ENCODE peak calls at places on chromosomes 1 and 21, in five cellular contexts. One of them, this sample, is unnamed.

GRCh38 chr21:44437696-44438431 is 17.4 kb upstream of the LRRC3 start:
- DNase-seq in HFF-Myc: no peak
- DNase-seq in GM06990: no peak
- DNase-seq in T follicular helper cell: no peak
- DNase-seq in astrocyte: no peak
- DNase-seq in this sample: no peak

GRCh38 chr1:59034925-59035324 is 251.1 kb upstream of the JUN start:
- DNase-seq in GM06990: no peak
- DNase-seq in T follicular helper cell: no peak
- DNase-seq in astrocyte: no peak
- DNase-seq in HFF-Myc: no peak
- DNase-seq in this sample: no peak

GRCh38 chr1:119083479-119083878 is 57.0 kb downstream of the WARS2 start:
- DNase-seq in GM06990: no peak
- DNase-seq in astrocyte: no peak
- DNase-seq in HFF-Myc: no peak
- DNase-seq in T follicular helper cell: no peak
- DNase-seq in this sample: no peak

GRCh38 chr21:18350216-18350615 is 53.4 kb downstream of the TMPRSS15 start:
- DNase-seq in GM06990: no peak
- DNase-seq in astrocyte: peak; percentile 12
- DNase-seq in T follicular helper cell: no peak
- DNase-seq in HFF-Myc: no peak
- DNase-seq in this sample: peak; percentile 44

GRCh38 chr1:218365600-218365999 is 20.5 kb downstream of the TGFB2 start:
- DNase-seq in GM06990: no peak
- DNase-seq in astrocyte: peak; percentile 49
- DNase-seq in HFF-Myc: no peak
- DNase-seq in T follicular helper cell: no peak
- DNase-seq in this sample: no peak

GRCh38 chr1:237927198-237927597 is 36.5 kb upstream of the ZP4 start:
- DNase-seq in GM06990: no peak
- DNase-seq in astrocyte: no peak
- DNase-seq in T follicular helper cell: no peak
- DNase-seq in HFF-Myc: no peak
- DNase-seq in this sample: no peak

GRCh38 chr1:151728151-151728711 is 6.9 kb downstream of the RIIAD1 start:
- DNase-seq in T follicular helper cell: no peak
- DNase-seq in astrocyte: peak; percentile 63
- DNase-seq in HFF-Myc: no peak
- DNase-seq in GM06990: no peak
- DNase-seq in this sample: peak; percentile 43

GRCh38 chr1:74731399-74732052 is 1.3 kb downstream of the CRYZ start:
- DNase-seq in T follicular helper cell: no peak
- DNase-seq in astrocyte: peak; percentile 10
- DNase-seq in GM06990: no peak
- DNase-seq in HFF-Myc: no peak
- DNase-seq in this sample: peak; percentile 26

GRCh38 chr1:59720716-59721115 is 94.0 kb upstream of the HOOK1 start:
- DNase-seq in astrocyte: no peak
- DNase-seq in GM06990: no peak
- DNase-seq in T follicular helper cell: no peak
- DNase-seq in HFF-Myc: no peak
- DNase-seq in this sample: no peak

GRCh38 chr1:61875198-61875597 is 132.9 kb downstream of the PATJ start:
- DNase-seq in GM06990: no peak
- DNase-seq in T follicular helper cell: no peak
- DNase-seq in astrocyte: no peak
- DNase-seq in HFF-Myc: no peak
- DNase-seq in this sample: no peak

GRCh38 chr21:41767606-41768370 is 936 bp upstream of the RIPK4 start:
- DNase-seq in astrocyte: no peak
- DNase-seq in HFF-Myc: no peak
- DNase-seq in T follicular helper cell: no peak
- DNase-seq in GM06990: no peak
- DNase-seq in this sample: no peak

GRCh38 chr1:12075195-12076114 is 12.4 kb downstream of the TNFRSF8 start:
- DNase-seq in GM06990: no peak
- DNase-seq in T follicular helper cell: no peak
- DNase-seq in HFF-Myc: peak; percentile 87
- DNase-seq in astrocyte: peak; percentile 95
- DNase-seq in this sample: peak; percentile 99

GRCh38 chr1:184883304-184883815 is 90.9 kb downstream of the NIBAN1 start:
- DNase-seq in HFF-Myc: no peak
- DNase-seq in GM06990: no peak
- DNase-seq in astrocyte: no peak
- DNase-seq in T follicular helper cell: no peak
- DNase-seq in this sample: no peak

GRCh38 chr1:223765036-223765718 is 52.8 kb downstream of the CAPN2 start:
- DNase-seq in astrocyte: peak; percentile 40
- DNase-seq in GM06990: no peak
- DNase-seq in HFF-Myc: no peak
- DNase-seq in T follicular helper cell: no peak
- DNase-seq in this sample: no peak

GRCh38 chr1:19476440-19477190 is 8.7 kb downstream of the CAPZB start:
- DNase-seq in GM06990: peak; percentile 66
- DNase-seq in T follicular helper cell: no peak
- DNase-seq in HFF-Myc: no peak
- DNase-seq in astrocyte: peak; percentile 36
- DNase-seq in this sample: peak; percentile 66

GRCh38 chr1:176543360-176544136 is 80.6 kb downstream of the PAPPA2 start:
- DNase-seq in GM06990: no peak
- DNase-seq in astrocyte: no peak
- DNase-seq in T follicular helper cell: no peak
- DNase-seq in HFF-Myc: no peak
- DNase-seq in this sample: no peak